ENCODE peak calls at places on chromosomes 12 and 14, in four cellular contexts. G is breast epithelium, B is HepG2, F is sigmoid colon. S is an unnamed sample.

GRCh38 chr12:76726626-76727025 is 37.3 kb upstream of the ZDHHC17 start:
- DNase-seq in F (no peak), G (no peak), B (no peak), S (no peak)

GRCh38 chr12:53798575-53798974 is 46.8 kb upstream of the CISTR start:
- DNase-seq in G (no peak), B (peak; percentile 97), F (no peak), S (no peak)

GRCh38 chr12:109029411-109029810 is 8.5 kb upstream of the SVOP start:
- DNase-seq in F (no peak), G (no peak), B (no peak), S (peak; percentile 13)

GRCh38 chr14:99603471-99603933 is 505 bp downstream of the CCDC85C start:
- DNase-seq in F (no peak), B (no peak), G (no peak), S (no peak)

GRCh38 chr12:117052386-117053049 is 46.7 kb downstream of the TESC start:
- DNase-seq in F (no peak), G (no peak), B (no peak), S (no peak)

GRCh38 chr12:115638753-115639666 is 638.5 kb downstream of the MED13L start:
- DNase-seq in G (no peak), B (no peak), F (no peak), S (no peak)

GRCh38 chr14:104593241-104593701 is 11.3 kb downstream of the TMEM179 start:
- DNase-seq in B (no peak), G (no peak), F (no peak), S (no peak)

GRCh38 chr12:114697741-114698565 is 14.0 kb upstream of the TBX3 start:
- DNase-seq in F (no peak), B (no peak), G (no peak), S (no peak)

GRCh38 chr14:63178912-63179311 is 25.3 kb upstream of the RHOJ start:
- DNase-seq in B (no peak), F (no peak), G (no peak), S (no peak)

DNA sequence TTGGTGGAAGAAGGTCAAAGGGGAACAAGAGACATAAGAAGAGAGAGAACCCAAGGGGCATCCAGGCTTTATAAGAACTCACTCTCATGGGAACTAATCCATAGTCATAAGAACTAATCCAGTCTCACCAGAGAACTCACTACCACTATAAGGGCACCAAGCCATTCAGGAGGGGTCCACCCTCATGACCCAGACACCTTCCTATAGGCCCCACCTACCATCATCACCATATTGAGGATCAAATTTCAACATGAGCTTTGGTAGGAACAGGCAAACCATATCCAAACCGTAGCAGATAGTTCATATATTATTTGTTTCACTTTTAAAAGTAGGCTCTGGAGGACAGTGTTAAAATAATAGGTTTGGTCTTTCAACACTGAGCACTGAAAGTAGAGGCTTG is 350.1 kb downstream of the TMTC2 start:
- DNase-seq in F (no peak), G (no peak), B (no peak), S (no peak)
- TF ChIP-seq CTCF in F (no peak), G (no peak), B (no peak), S (no peak)

GRCh38 chr12:49327368-49327767 is 4.3 kb downstream of the TROAP start:
- DNase-seq in F (peak; percentile 28), B (no peak), G (no peak), S (no peak)

GRCh38 chr12:49322708-49323523 is at the start of gene TROAP:
- DNase-seq in G (peak; percentile 97), B (peak; percentile 97), F (peak; percentile 99), S (peak; percentile 98)

GRCh38 chr12:49322367-49322707 is 718 bp upstream of the TROAP start:
- DNase-seq in G (no peak), B (no peak), F (no peak), S (no peak)

GRCh38 chr12:49325606-49326005 is 2.6 kb downstream of the TROAP start:
- DNase-seq in B (no peak), F (peak; percentile 46), G (peak; percentile 36), S (no peak)

GRCh38 chr12:49323524-49324097 is 556 bp downstream of the TROAP start:
- DNase-seq in B (no peak), F (peak; percentile 64), G (peak; percentile 12), S (peak; percentile 81)
- TF ChIP-seq POLR2A in B (no peak), F (no peak), G (no peak), S (no peak)

GRCh38 chr12:15937902-15938301 is 26.8 kb downstream of the DERA start:
- DNase-seq in G (no peak), F (no peak), B (no peak), S (no peak)

GRCh38 chr12:15939111-15939510 is 28.0 kb downstream of the DERA start:
- DNase-seq in B (peak; percentile 2), F (no peak), G (no peak), S (no peak)

GRCh38 chr12:15933751-15934150 is 22.6 kb downstream of the DERA start:
- DNase-seq in G (no peak), B (no peak), F (no peak), S (no peak)

GRCh38 chr12:15932975-15933374 is 21.8 kb downstream of the DERA start:
- DNase-seq in G (no peak), F (no peak), B (no peak), S (no peak)

GRCh38 chr12:15936751-15937150 is 25.6 kb downstream of the DERA start:
- DNase-seq in G (no peak), B (no peak), F (no peak), S (no peak)
- TF ChIP-seq POLR2AphosphoS5 in G (no peak), B (no peak), F (no peak), S (no peak)

DNA sequence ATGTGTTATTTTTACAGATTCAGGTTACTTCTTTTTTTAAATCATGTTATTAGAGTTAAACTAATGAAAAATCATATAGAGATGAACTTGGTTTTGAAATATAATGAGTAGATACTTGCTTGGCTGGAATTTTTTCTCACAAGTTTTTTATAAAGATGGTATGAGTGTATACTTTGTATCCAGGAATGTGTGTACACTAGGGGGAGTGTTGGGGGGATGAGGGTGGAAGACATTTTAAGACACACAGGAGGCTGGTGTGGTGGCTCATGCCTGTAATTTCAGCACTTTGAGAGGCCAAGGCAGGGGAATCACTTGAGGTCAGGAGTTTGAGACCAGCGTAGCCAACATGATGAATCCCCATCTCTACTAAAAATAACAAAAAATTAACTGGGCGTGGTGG is 23.2 kb downstream of the PPM1A start:
- DNase-seq in B (no peak), F (no peak), G (no peak), S (no peak)
- TF ChIP-seq CTCF in B (no peak), F (no peak), G (no peak), S (no peak)

GRCh38 chr14:22555573-22556011 is 33.4 kb downstream of the DAD1 start:
- DNase-seq in B (no peak), F (no peak), G (no peak), S (no peak)
- TF ChIP-seq POLR2A in B (no peak), F (no peak), G (no peak), S (no peak)

S was measured in vagina.